ENCODE peak calls at places on chromosome 20, in eight cellular contexts. N is HT1080, S is Calu3, Y is HuH-7.5, F is cardiac muscle cell, X is heart left ventricle, P is GM12865, J is NCI-H2081 treated with DMSO at 0.1 percent for 48 hours. O is an unnamed sample.

GRCh38 chr20:33239418-33239817 is 3.6 kb downstream of the BPIFA1 start:
- DNase-seq in N (no peak), S (no peak), Y (no peak), F (no peak), X (no peak), P (no peak), J (no peak), O (no peak)

GRCh38 chr20:10848810-10849370 is 175.1 kb upstream of the JAG1 start:
- DNase-seq in N (peak), S (peak), Y (no peak), F (no peak), X (peak), P (peak), J (no peak), O (peak)

GRCh38 chr20:57672164-57672563 is 37.7 kb downstream of the PMEPA1 start:
- DNase-seq in N (no peak), S (no peak), Y (no peak), F (peak), X (peak), P (no peak), J (no peak), O (peak)

GRCh38 chr20:63736893-63737689 is 627 bp downstream of the LIME1 start:
- DNase-seq in N (no peak), S (no peak), Y (peak), F (no peak), X (no peak), P (peak), J (no peak), O (no peak)

GRCh38 chr20:23061713-23062561 is 12.5 kb upstream of the THBD start:
- DNase-seq in N (peak), S (no peak), Y (no peak), F (no peak), X (peak), P (no peak), J (no peak), O (peak)

GRCh38 chr20:63134201-63134612 is 81.7 kb downstream of the YTHDF1 start:
- DNase-seq in N (no peak), S (peak), Y (no peak), F (no peak), X (no peak), P (peak), J (no peak), O (no peak)

GRCh38 chr20:42875581-42875980 is 314.1 kb downstream of the PTPRT start:
- DNase-seq in N (no peak), S (no peak), Y (no peak), F (no peak), X (no peak), P (no peak), J (no peak), O (no peak)

GRCh38 chr20:18440403-18440802 is 26.4 kb downstream of the DZANK1 start:
- DNase-seq in N (no peak), S (no peak), Y (no peak), F (no peak), X (no peak), P (no peak), J (no peak), O (no peak)

GRCh38 chr20:35296101-35296554 is 3.9 kb upstream of the FAM83C start:
- DNase-seq in N (no peak), S (no peak), Y (no peak), F (peak), X (no peak), P (no peak), J (no peak), O (no peak)

O was measured in AG20443.